ENCODE peak calls at places on chromosomes 11 and 22, in seven cellular contexts. L, S, G, X, E, T and Y are unnamed samples.
A peak's percentile ranks its signal among the peaks of the same experiment; 100 is the strongest.

GRCh38 chr11:104432526-104432925 is 268.6 kb upstream of the PDGFD start:
- DNase-seq in X (no peak), G (no peak), T (no peak), E (peak; percentile 10), S (peak; percentile 6), L (no peak), Y (no peak)

GRCh38 chr22:38153821-38154562 is 27.6 kb downstream of the PLA2G6 start:
- DNase-seq in L (no peak), G (no peak), E (peak; percentile 76), T (no peak), S (no peak), X (peak; percentile 60), Y (no peak)

GRCh38 chr22:24834845-24835570 is 29.0 kb downstream of the SGSM1 start:
- DNase-seq in L (peak; percentile 16), S (peak; percentile 37), G (no peak), X (peak; percentile 55), E (peak; percentile 85), T (no peak), Y (peak; percentile 52)

GRCh38 chr11:68973219-68973618 is 7.6 kb downstream of the MRGPRD start:
- DNase-seq in G (no peak), T (no peak), E (no peak), S (no peak), L (no peak), X (no peak), Y (no peak)

GRCh38 chr11:2208691-2209369 is 37.2 kb upstream of the TH start:
- DNase-seq in S (no peak), E (peak; percentile 39), L (no peak), X (no peak), G (no peak), T (no peak), Y (no peak)

GRCh38 chr11:45091563-45092392 is 54.7 kb upstream of the PRDM11 start:
- DNase-seq in T (peak; percentile 33), E (peak; percentile 93), X (no peak), G (no peak), L (peak; percentile 70), S (no peak), Y (no peak)

GRCh38 chr11:90788956-90789355 is 566.1 kb upstream of the CHORDC1 start:
- DNase-seq in S (no peak), G (no peak), X (no peak), E (no peak), T (no peak), L (no peak), Y (no peak)

GRCh38 chr11:126499124-126499752 is 143.8 kb downstream of the ST3GAL4 start:
- DNase-seq in X (no peak), T (no peak), G (no peak), S (no peak), E (no peak), L (no peak), Y (no peak)

GRCh38 chr22:39234867-39235687 is 9.7 kb downstream of the PDGFB start:
- DNase-seq in G (no peak), L (no peak), S (no peak), T (no peak), E (no peak), X (no peak), Y (no peak)

GRCh38 chr11:66850235-66850587 is 6.7 kb upstream of the LRFN4 start:
- DNase-seq in X (no peak), G (no peak), T (no peak), S (no peak), E (no peak), L (no peak), Y (no peak)

GRCh38 chr11:56977324-56977723 is 11.4 kb upstream of the OR5AK2 start:
- DNase-seq in L (no peak), S (no peak), T (no peak), X (peak; percentile 7), G (no peak), E (no peak), Y (no peak)

GRCh38 chr22:48536691-48537591 is 1290.7 kb downstream of the BRD1 start:
- DNase-seq in X (no peak), G (no peak), L (no peak), E (no peak), T (peak; percentile 12), S (no peak), Y (peak; percentile 9)

GRCh38 chr11:108670381-108670930 is 5.6 kb downstream of the DDX10 start:
- DNase-seq in L (no peak), G (no peak), X (no peak), E (peak; percentile 21), S (no peak), T (no peak), Y (no peak)

GRCh38 chr11:798093-798713 is at the start of gene SLC25A22:
- DNase-seq in X (peak; percentile 94), G (peak; percentile 84), E (peak; percentile 90), L (peak; percentile 63), T (peak; percentile 48), S (no peak), Y (peak; percentile 94)

GRCh38 chr11:8612522-8612921 is 18.5 kb upstream of the STK33 start:
- DNase-seq in G (no peak), L (no peak), X (no peak), S (no peak), T (no peak), E (no peak), Y (no peak)

GRCh38 chr11:131614514-131615085 is 244.2 kb downstream of the NTM start:
- DNase-seq in T (no peak), X (no peak), E (no peak), G (no peak), L (no peak), S (no peak), Y (no peak)

GRCh38 chr22:31630331-31631329 is 31.4 kb downstream of the PISD start:
- DNase-seq in X (peak; percentile 93), T (peak; percentile 60), S (no peak), E (peak; percentile 95), L (peak; percentile 72), G (peak; percentile 72), Y (peak; percentile 87)

GRCh38 chr22:44330727-44331660 is 18.2 kb upstream of the SHISAL1 start:
- DNase-seq in T (no peak), G (no peak), E (peak; percentile 69), L (no peak), S (no peak), X (no peak), Y (peak; percentile 46)
- TF ChIP-seq EZH2 in T (peak; percentile 100), G (no peak), E (no peak), L (peak; percentile 99), S (no peak), X (peak; percentile 91), Y (no peak)

GRCh38 chr22:44705022-44705297 is 3.0 kb downstream of the PRR5 start:
- DNase-seq in L (no peak), T (no peak), G (no peak), E (no peak), X (no peak), S (no peak), Y (no peak)

GRCh38 chr22:44709881-44710400 is 7.9 kb downstream of the PRR5 start:
- DNase-seq in S (no peak), T (no peak), G (no peak), L (no peak), E (no peak), X (no peak), Y (no peak)

GRCh38 chr22:44707178-44707577 is 5.2 kb downstream of the PRR5 start:
- DNase-seq in E (no peak), L (no peak), X (no peak), S (no peak), G (no peak), T (no peak), Y (no peak)

GRCh38 chr22:44706488-44706887 is 4.5 kb downstream of the PRR5 start:
- DNase-seq in X (no peak), G (no peak), S (no peak), L (no peak), T (no peak), E (no peak), Y (no peak)

GRCh38 chr22:44707752-44708151 is 5.7 kb downstream of the PRR5 start:
- DNase-seq in G (no peak), L (no peak), S (no peak), E (no peak), X (no peak), T (peak; percentile 30), Y (peak; percentile 84)
- H3K4me2 ChIP-seq in G (no peak overlapping the region), L (no peak overlapping the region), S (peak overlapping the region; percentile 36), E (no peak overlapping the region), X (no peak overlapping the region), T (no peak overlapping the region), Y (no peak overlapping the region)

GRCh38 chr22:46626911-46627805 is 7.0 kb downstream of the GRAMD4 start:
- DNase-seq in E (peak; percentile 91), T (no peak), L (no peak), S (no peak), G (no peak), X (no peak), Y (no peak)

GRCh38 chr22:46626356-46626755 is 6.2 kb downstream of the GRAMD4 start:
- DNase-seq in E (no peak), L (no peak), G (no peak), T (no peak), S (no peak), X (no peak), Y (no peak)

GRCh38 chr22:46627806-46628482 is 7.8 kb downstream of the GRAMD4 start:
- DNase-seq in S (no peak), L (no peak), X (no peak), G (no peak), E (no peak), T (no peak), Y (no peak)

GRCh38 chr22:46625843-46626349 is 5.7 kb downstream of the GRAMD4 start:
- DNase-seq in S (no peak), E (no peak), X (no peak), T (no peak), G (no peak), L (no peak), Y (no peak)

DNA sequence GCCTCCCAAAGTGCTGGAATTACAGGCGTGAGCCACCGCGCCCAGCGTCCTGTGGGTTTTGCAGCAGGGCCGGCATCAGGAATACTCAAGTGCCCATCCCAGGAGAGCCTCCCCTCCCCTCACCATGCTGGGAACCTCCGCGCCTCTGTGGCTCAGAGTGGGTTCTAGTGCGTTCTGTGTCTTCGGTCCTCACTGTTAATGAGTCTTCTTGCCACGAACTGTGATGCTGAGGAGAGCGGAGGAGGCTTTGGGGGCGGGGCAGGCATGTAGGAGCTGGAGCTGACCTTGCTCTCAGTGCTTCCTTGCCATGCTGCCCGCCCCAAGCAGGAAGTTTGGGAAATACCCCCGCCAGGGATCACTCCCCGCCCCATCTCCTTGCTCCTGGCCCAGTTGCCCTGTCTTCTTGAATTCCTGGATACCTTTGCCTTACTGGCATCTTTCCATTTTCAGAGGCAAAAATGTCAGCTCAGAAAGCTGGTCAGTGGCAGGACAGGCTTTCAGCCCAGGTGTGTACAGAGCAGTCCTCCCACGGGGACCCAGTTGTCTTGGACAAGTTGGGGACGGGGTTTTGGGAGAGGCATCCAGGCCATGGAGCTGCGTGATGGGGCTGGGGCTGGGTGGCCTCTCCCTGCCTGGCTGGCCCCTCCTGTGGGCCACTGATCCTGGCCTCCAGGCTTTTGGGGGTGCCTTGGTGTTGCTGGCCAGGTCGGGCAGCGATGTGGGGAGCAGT is 5.1 kb downstream of the GRAMD4 start:
- DNase-seq in T (no peak), G (no peak), E (no peak), L (no peak), X (no peak), S (no peak), Y (no peak)
- H3K27ac ChIP-seq in T (no peak overlapping the region), G (no peak overlapping the region), E (no peak overlapping the region), L (no peak overlapping the region), X (no peak overlapping the region), S (no peak overlapping the region), Y (no peak overlapping the region)

DNA sequence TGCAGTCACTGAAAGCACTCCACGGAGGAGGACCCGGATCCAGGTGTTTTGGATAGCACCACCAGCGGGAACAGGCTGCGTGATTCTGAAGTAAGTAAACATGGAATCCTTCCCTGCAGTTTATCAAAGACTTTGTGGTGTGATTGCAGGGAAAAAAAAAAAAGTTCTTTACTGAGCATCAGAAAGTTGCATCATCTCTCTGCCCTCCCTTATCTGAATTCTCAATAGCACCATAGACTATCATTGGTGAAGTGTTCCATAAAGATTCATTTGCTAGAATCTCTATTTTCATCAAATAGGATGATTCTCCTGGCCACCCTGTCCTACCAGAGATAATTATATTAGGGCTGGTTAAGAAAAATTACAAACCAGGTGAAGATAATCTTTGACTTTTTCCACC is 79.0 kb downstream of the SPON1 start:
- DNase-seq in G (no peak), L (no peak), E (peak; percentile 2), T (no peak), S (no peak), X (no peak), Y (no peak)
- TF ChIP-seq EZH2 in G (no peak), L (no peak), E (no peak), T (no peak), S (no peak), X (no peak), Y (no peak)